ENCODE peak calls at places on chromosomes 11 and 22, in nine cellular contexts. U is HFF-Myc, E is NB4, I is AG10803, P is foreskin fibroblast, M is HCT116, B is left ventricle myocardium inferior, O is mucosa of descending colon, W is epithelial cell of esophagus. Z is an unnamed sample.

GRCh38 chr22:22696104-22696503 is 51.7 kb downstream of the GGTLC2 start:
- DNase-seq in M (no peak), B (no peak), I (no peak), E (no peak), O (no peak), U (no peak), P (no peak), W (no peak), Z (no peak)

GRCh38 chr11:110776091-110776490 is 63.9 kb upstream of the ARHGAP20 start:
- DNase-seq in W (no peak), M (no peak), E (no peak), B (no peak), I (no peak), P (peak), O (no peak), U (no peak), Z (no peak)

GRCh38 chr11:96426356-96427103 is 36.7 kb downstream of the JRKL start:
- DNase-seq in O (no peak), B (no peak), E (peak), W (peak), P (peak), U (peak), I (peak), M (peak), Z (no peak)

GRCh38 chr22:38345782-38346181 is 28.5 kb upstream of the CSNK1E start:
- DNase-seq in W (no peak), P (no peak), U (no peak), M (no peak), O (no peak), E (no peak), I (no peak), B (no peak), Z (no peak)

GRCh38 chr11:108117746-108118371 is 3.5 kb upstream of the ACAT1 start:
- DNase-seq in M (peak), U (no peak), O (no peak), E (peak), W (peak), P (peak), I (peak), B (no peak), Z (no peak)

GRCh38 chr11:61762216-61762615 is 9.8 kb downstream of the MYRF start:
- DNase-seq in E (no peak), O (no peak), M (no peak), W (no peak), B (no peak), I (no peak), P (no peak), U (no peak), Z (no peak)

GRCh38 chr11:85694385-85694980 is 8.5 kb upstream of the CCDC89 start:
- DNase-seq in M (peak), P (peak), I (peak), U (peak), W (peak), B (no peak), O (no peak), E (peak), Z (no peak)

GRCh38 chr11:61985863-61986262 is 18.4 kb upstream of the FTH1 start:
- DNase-seq in P (no peak), I (no peak), W (peak), U (no peak), M (no peak), O (no peak), E (no peak), B (no peak), Z (no peak)

GRCh38 chr11:113249491-113249763 is 65.0 kb upstream of the TTC12 start:
- DNase-seq in W (no peak), P (peak), I (peak), M (no peak), O (no peak), E (peak), U (no peak), B (no peak), Z (no peak)

GRCh38 chr11:71397961-71398360 is 50.2 kb downstream of the DHCR7 start:
- DNase-seq in M (no peak), O (no peak), E (no peak), P (no peak), W (no peak), U (no peak), B (no peak), I (no peak), Z (no peak)

GRCh38 chr22:44543362-44543761 is 45.3 kb upstream of the RTL6 start:
- DNase-seq in P (no peak), O (no peak), M (no peak), B (no peak), E (no peak), I (no peak), U (no peak), W (no peak), Z (no peak)

GRCh38 chr11:74949748-74950127 is 672 bp downstream of the SPCS2 start:
- DNase-seq in M (no peak), U (no peak), E (peak), B (no peak), W (no peak), I (peak), P (peak), O (no peak), Z (no peak)

GRCh38 chr11:118012083-118012669 is 26.0 kb downstream of the IL10RA start:
- DNase-seq in W (peak), O (no peak), U (no peak), M (no peak), P (no peak), I (no peak), E (peak), B (no peak), Z (no peak)

GRCh38 chr11:14189874-14190273 is 169.1 kb downstream of the RRAS2 start:
- DNase-seq in M (no peak), B (peak), O (no peak), I (peak), U (no peak), E (peak), P (peak), W (no peak), Z (no peak)

GRCh38 chr11:66022401-66023185 is 3.7 kb downstream of the CATSPER1 start:
- DNase-seq in O (peak), M (no peak), P (peak), U (no peak), E (peak), B (peak), I (peak), W (peak), Z (peak)

GRCh38 chr11:73344191-73344607 is 32.0 kb upstream of the RELT start:
- DNase-seq in U (no peak), B (peak), O (no peak), M (no peak), W (no peak), P (no peak), E (no peak), I (no peak), Z (no peak)

GRCh38 chr11:119338318-119338890 is 2.3 kb downstream of the C1QTNF5 start:
- DNase-seq in O (peak), P (peak), W (peak), U (peak), E (peak), I (peak), B (peak), M (peak), Z (peak)

GRCh38 chr22:44594951-44595350 is 96.9 kb upstream of the RTL6 start:
- DNase-seq in M (no peak), W (no peak), E (no peak), I (no peak), U (no peak), B (no peak), P (no peak), O (no peak), Z (no peak)

GRCh38 chr22:33126881-33127280 is 68.7 kb upstream of the SYN3 start:
- DNase-seq in U (no peak), B (no peak), O (no peak), W (peak), P (no peak), M (no peak), E (no peak), I (peak), Z (no peak)

GRCh38 chr22:19287076-19287724 is 4.3 kb downstream of the CLTCL1 start:
- DNase-seq in P (peak), O (no peak), M (no peak), E (no peak), U (peak), I (peak), B (no peak), W (peak), Z (no peak)

GRCh38 chr11:129853508-129854228 is 38.0 kb downstream of the TMEM45B start:
- DNase-seq in E (peak), M (no peak), O (peak), I (no peak), W (peak), P (peak), B (no peak), U (no peak), Z (no peak)

GRCh38 chr11:29879560-29879959 is 137.3 kb downstream of the KCNA4 start:
- DNase-seq in U (no peak), O (no peak), M (no peak), W (no peak), E (no peak), B (no peak), I (no peak), P (no peak), Z (no peak)

GRCh38 chr11:13026722-13027121 is 17.6 kb downstream of the RASSF10 start:
- DNase-seq in E (no peak), U (no peak), P (no peak), B (no peak), W (no peak), M (no peak), O (no peak), I (no peak), Z (no peak)

GRCh38 chr11:42473116-42473515 is 838.7 kb upstream of the API5 start:
- DNase-seq in M (no peak), W (no peak), E (no peak), B (no peak), P (no peak), U (no peak), I (no peak), O (no peak), Z (no peak)

GRCh38 chr11:13391217-13391616 is 71.8 kb downstream of the BTBD10 start:
- DNase-seq in B (no peak), O (no peak), P (no peak), I (no peak), M (no peak), U (no peak), W (no peak), E (no peak), Z (no peak)

GRCh38 chr11:69578167-69578566 is 62.8 kb upstream of the CCND1 start:
- DNase-seq in I (no peak), W (no peak), M (no peak), P (no peak), U (no peak), O (no peak), E (no peak), B (no peak), Z (no peak)

GRCh38 chr22:29758068-29758622 is 8.7 kb downstream of the ZMAT5 start:
- DNase-seq in U (no peak), B (no peak), I (no peak), P (no peak), M (no peak), W (no peak), E (no peak), O (no peak), Z (no peak)

GRCh38 chr22:27866136-27867091 is 52.6 kb downstream of the PITPNB start:
- DNase-seq in U (peak), O (no peak), W (peak), B (no peak), P (peak), E (no peak), M (no peak), I (peak), Z (no peak)

GRCh38 chr22:20881869-20882815 is 23.3 kb downstream of the SNAP29 start:
- DNase-seq in M (no peak), E (no peak), W (no peak), B (no peak), U (no peak), O (no peak), I (no peak), P (no peak), Z (no peak)

GRCh38 chr11:36471577-36471976 is 38.5 kb downstream of the TRAF6 start:
- DNase-seq in U (no peak), P (no peak), W (peak), I (no peak), E (no peak), M (no peak), B (no peak), O (no peak), Z (no peak)

GRCh38 chr11:35412285-35412684 is 7.1 kb downstream of the SLC1A2 start:
- DNase-seq in O (no peak), W (no peak), P (peak), M (no peak), E (peak), I (peak), B (no peak), U (no peak), Z (no peak)

GRCh38 chr11:30936476-30936875 is 350.3 kb upstream of the MPPED2 start:
- DNase-seq in U (no peak), P (no peak), B (no peak), M (no peak), I (peak), E (no peak), O (no peak), W (no peak), Z (no peak)

GRCh38 chr11:20351870-20352269 is 11.6 kb upstream of the HTATIP2 start:
- DNase-seq in U (no peak), P (no peak), O (no peak), I (no peak), B (no peak), E (no peak), W (no peak), M (no peak), Z (no peak)

GRCh38 chr11:61618991-61619390 is 38.1 kb upstream of the SYT7 start:
- DNase-seq in U (no peak), I (no peak), P (no peak), M (no peak), E (no peak), B (no peak), W (no peak), O (no peak), Z (no peak)

GRCh38 chr11:79074547-79074946 is 366.3 kb downstream of the TENM4 start:
- DNase-seq in I (no peak), U (no peak), O (no peak), E (no peak), W (no peak), P (no peak), M (no peak), B (no peak), Z (no peak)

GRCh38 chr11:79077684-79078379 is 363.0 kb downstream of the TENM4 start:
- DNase-seq in W (no peak), O (no peak), B (no peak), M (no peak), P (no peak), U (no peak), E (no peak), I (no peak), Z (no peak)

GRCh38 chr11:79080506-79080905 is 360.3 kb downstream of the TENM4 start:
- DNase-seq in O (no peak), B (no peak), U (no peak), I (peak), E (no peak), W (no peak), P (peak), M (no peak), Z (no peak)

GRCh38 chr11:79078999-79079398 is 361.8 kb downstream of the TENM4 start:
- DNase-seq in W (no peak), U (no peak), I (no peak), P (no peak), E (no peak), B (peak), M (no peak), O (no peak), Z (no peak)

DNA sequence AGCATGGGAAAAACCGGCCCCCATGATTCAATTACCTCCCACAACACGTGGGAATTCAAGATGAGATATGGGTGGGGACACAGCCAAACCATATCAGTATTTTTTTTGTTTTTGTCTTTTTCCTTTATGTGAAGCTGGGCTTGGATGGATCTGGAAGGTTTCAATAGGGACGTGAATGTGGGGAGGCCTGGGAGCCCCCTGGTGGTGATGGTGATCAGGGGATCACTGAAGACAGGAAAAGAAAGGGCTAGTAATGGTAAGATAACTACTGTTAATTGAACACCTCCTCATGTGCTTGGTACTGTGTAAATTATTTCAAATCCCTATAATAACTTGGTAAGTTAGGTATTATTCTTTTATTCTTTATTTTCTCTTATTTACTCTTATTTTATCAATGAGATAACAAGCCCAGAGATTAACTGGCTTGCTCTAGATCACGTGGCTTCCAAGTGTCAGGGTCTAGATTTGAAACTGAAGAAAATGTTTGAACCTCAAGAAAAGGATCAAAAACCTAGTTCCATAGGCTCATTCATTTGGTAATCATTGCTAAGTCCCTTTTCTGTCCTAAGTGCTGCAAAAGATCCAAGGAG is 364.2 kb downstream of the TENM4 start:
- DNase-seq in O (peak), P (peak), W (peak), U (no peak), E (peak), M (peak), B (peak), I (peak), Z (peak)
- TF ChIP-seq CTCF in O (peak), P (peak), W (peak), U (peak), E (peak), M (peak), B (peak), I (peak), Z (peak)

GRCh38 chr11:67254768-67255167 is 11.5 kb upstream of the GRK2 start:
- DNase-seq in W (no peak), B (no peak), I (no peak), O (no peak), U (no peak), P (no peak), E (no peak), M (no peak), Z (no peak)

GRCh38 chr11:67253872-67254624 is 12.2 kb upstream of the GRK2 start:
- DNase-seq in U (no peak), M (no peak), I (no peak), E (no peak), O (no peak), B (no peak), W (peak), P (no peak), Z (no peak)

GRCh38 chr11:67250059-67251043 is 15.9 kb upstream of the GRK2 start:
- DNase-seq in B (no peak), O (no peak), E (no peak), U (no peak), I (no peak), P (no peak), M (no peak), W (no peak), Z (no peak)

GRCh38 chr11:67251841-67252240 is 14.4 kb upstream of the GRK2 start:
- DNase-seq in O (no peak), U (no peak), I (peak), B (no peak), W (no peak), E (no peak), P (no peak), M (no peak), Z (no peak)

DNA sequence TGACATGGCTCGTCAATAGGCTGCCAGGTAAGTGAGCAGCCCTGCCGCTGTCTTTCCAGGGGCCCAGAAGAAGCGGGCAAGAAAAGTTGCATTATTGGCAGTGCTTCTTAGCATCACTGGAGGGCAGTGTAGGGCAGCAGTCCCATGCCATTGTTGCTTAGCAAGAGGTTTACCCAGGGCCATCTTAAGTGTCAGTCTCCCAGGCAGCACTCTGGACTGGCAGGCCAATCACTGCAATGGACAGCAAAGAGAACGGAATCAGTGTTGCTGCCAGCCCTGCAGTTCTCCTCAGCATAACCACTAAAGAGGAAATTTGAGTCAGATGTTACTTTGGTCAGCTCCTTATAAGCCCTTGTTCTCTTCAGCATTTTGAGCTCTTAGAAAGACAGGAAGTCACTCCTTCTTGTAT is 13.4 kb upstream of the GRK2 start:
- DNase-seq in B (no peak), E (peak), W (peak), O (no peak), P (peak), I (peak), M (no peak), U (no peak), Z (no peak)
- TF ChIP-seq CTCF in B (peak), E (peak), W (peak), O (no peak), P (peak), I (peak), M (peak), U (peak), Z (peak)

GRCh38 chr11:109698237-109698636 is 276.2 kb downstream of the C11orf87 start:
- DNase-seq in O (no peak), I (no peak), W (no peak), P (no peak), M (no peak), U (no peak), B (no peak), E (no peak), Z (no peak)

GRCh38 chr11:109696191-109696897 is 274.4 kb downstream of the C11orf87 start:
- DNase-seq in O (no peak), P (peak), I (peak), B (no peak), M (peak), E (no peak), U (no peak), W (peak), Z (no peak)

GRCh38 chr11:109695696-109696095 is 273.7 kb downstream of the C11orf87 start:
- DNase-seq in M (no peak), E (no peak), B (no peak), O (no peak), U (no peak), W (peak), I (peak), P (peak), Z (no peak)

DNA sequence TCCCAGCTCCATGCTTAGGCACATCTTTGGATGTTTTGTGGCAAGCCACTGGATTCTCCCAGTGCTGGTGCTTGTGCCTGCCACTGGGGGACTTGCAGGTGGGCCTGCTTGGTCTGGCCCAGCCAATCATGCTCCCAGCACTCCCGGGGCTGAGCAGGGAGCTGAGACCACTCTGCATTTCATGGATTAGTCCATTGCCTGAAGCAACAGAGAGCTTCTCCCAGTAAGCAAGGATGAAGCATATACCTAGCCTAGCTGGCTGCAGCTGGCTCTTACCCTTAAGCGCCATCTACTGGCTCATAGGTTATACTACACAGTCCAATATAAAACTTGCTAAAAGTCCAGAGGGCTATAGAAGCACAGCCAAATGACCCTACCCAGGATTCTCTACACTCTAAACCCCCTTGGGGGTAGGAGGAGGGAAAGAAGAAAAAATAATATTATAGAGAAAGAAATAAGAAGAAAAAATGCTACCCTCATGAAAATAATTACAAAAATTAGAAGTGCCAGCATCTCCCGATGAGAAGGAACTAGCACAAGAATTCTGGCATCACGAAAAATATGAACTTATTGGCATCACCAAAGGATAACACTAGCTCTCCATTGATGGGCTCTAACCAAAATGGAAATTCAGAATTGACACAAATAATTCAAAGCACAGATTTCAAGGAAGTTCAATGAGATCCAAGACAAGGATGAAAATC is 275.3 kb downstream of the C11orf87 start:
- DNase-seq in U (peak), I (peak), P (peak), O (no peak), W (peak), B (no peak), M (peak), E (peak), Z (peak)
- TF ChIP-seq CTCF in U (peak), I (peak), P (peak), O (peak), W (peak), B (peak), M (peak), E (peak), Z (peak)

GRCh38 chr11:128552783-128553661 is 34.3 kb downstream of the ETS1 start:
- DNase-seq in B (no peak), I (peak), P (peak), E (peak), W (peak), U (no peak), O (no peak), M (no peak), Z (peak)

GRCh38 chr11:128551641-128552335 is 35.6 kb downstream of the ETS1 start:
- DNase-seq in U (no peak), I (no peak), W (no peak), B (no peak), O (no peak), P (no peak), E (no peak), M (no peak), Z (no peak)

GRCh38 chr11:128559496-128560103 is 27.8 kb downstream of the ETS1 start:
- DNase-seq in M (no peak), O (no peak), I (no peak), U (no peak), E (no peak), B (no peak), P (peak), W (peak), Z (no peak)

GRCh38 chr11:128553662-128554392 is 33.5 kb downstream of the ETS1 start:
- DNase-seq in W (no peak), E (peak), P (peak), O (no peak), U (no peak), I (no peak), B (no peak), M (no peak), Z (no peak)

GRCh38 chr11:128555606-128556005 is 31.8 kb downstream of the ETS1 start:
- DNase-seq in W (peak), P (peak), I (peak), E (no peak), O (peak), U (no peak), B (no peak), M (peak), Z (no peak)
- TF ChIP-seq CTCF in W (peak), P (peak), I (peak), E (peak), O (no peak), U (peak), B (peak), M (peak), Z (peak)

Z was measured in neural crest cell.